ENCODE peak calls at places on chromosomes 6 and 20, in ten cellular contexts. O, V, A, U, S, J, D, H, P and F are unnamed samples.
A peak's percentile ranks its signal among the peaks of the same experiment; 100 is the strongest.

GRCh38 chr6:4573958-4574481 is 202.2 kb upstream of the CDYL start:
- DNase-seq in O (no peak), V (no peak), A (no peak), U (no peak), S (no peak), J (peak; percentile 74), D (no peak), H (no peak), P (no peak), F (no peak)

GRCh38 chr20:33372993-33373441 is 28.3 kb downstream of the CDK5RAP1 start:
- DNase-seq in O (no peak), V (no peak), A (no peak), U (no peak), S (no peak), J (peak; percentile 10), D (peak; percentile 22), H (peak; percentile 24), P (no peak), F (no peak)

GRCh38 chr6:133503330-133503729 is 262.2 kb downstream of the EYA4 start:
- DNase-seq in O (no peak), V (no peak), A (no peak), U (no peak), S (no peak), J (peak; percentile 56), D (no peak), H (no peak), P (no peak), F (no peak)

GRCh38 chr20:57716202-57716601 is 6.4 kb upstream of the PMEPA1 start:
- DNase-seq in O (no peak), V (no peak), A (no peak), U (no peak), S (no peak), J (peak; percentile 91), D (no peak), H (no peak), P (no peak), F (no peak)

GRCh38 chr6:122484760-122485159 is 13.2 kb upstream of the SERINC1 start:
- DNase-seq in O (peak; percentile 11), V (no peak), A (no peak), U (no peak), S (no peak), J (no peak), D (no peak), H (no peak), P (no peak), F (no peak)

GRCh38 chr6:39794231-39794630 is 2.1 kb downstream of the DAAM2 start:
- DNase-seq in O (no peak), V (no peak), A (no peak), U (no peak), S (no peak), J (no peak), D (no peak), H (no peak), P (no peak), F (no peak)

GRCh38 chr6:80094017-80094416 is 12.5 kb upstream of the BCKDHB start:
- DNase-seq in O (peak; percentile 45), V (no peak), A (no peak), U (no peak), S (peak; percentile 33), J (peak; percentile 11), D (no peak), H (no peak), P (no peak), F (no peak)

GRCh38 chr20:46946181-46946624 is 51.6 kb downstream of the EYA2 start:
- DNase-seq in O (no peak), V (no peak), A (no peak), U (no peak), S (no peak), J (no peak), D (no peak), H (no peak), P (no peak), F (no peak)

GRCh38 chr20:17646901-17647301 is 35.1 kb downstream of the RRBP1 start:
- DNase-seq in O (peak; percentile 35), V (peak; percentile 34), A (no peak), U (no peak), S (no peak), J (no peak), D (peak; percentile 29), H (no peak), P (peak; percentile 19), F (peak; percentile 30)

GRCh38 chr6:161117329-161117707 is 125.7 kb downstream of the MAP3K4 start:
- DNase-seq in O (no peak), V (no peak), A (no peak), U (no peak), S (no peak), J (no peak), D (no peak), H (no peak), P (no peak), F (no peak)

DNA sequence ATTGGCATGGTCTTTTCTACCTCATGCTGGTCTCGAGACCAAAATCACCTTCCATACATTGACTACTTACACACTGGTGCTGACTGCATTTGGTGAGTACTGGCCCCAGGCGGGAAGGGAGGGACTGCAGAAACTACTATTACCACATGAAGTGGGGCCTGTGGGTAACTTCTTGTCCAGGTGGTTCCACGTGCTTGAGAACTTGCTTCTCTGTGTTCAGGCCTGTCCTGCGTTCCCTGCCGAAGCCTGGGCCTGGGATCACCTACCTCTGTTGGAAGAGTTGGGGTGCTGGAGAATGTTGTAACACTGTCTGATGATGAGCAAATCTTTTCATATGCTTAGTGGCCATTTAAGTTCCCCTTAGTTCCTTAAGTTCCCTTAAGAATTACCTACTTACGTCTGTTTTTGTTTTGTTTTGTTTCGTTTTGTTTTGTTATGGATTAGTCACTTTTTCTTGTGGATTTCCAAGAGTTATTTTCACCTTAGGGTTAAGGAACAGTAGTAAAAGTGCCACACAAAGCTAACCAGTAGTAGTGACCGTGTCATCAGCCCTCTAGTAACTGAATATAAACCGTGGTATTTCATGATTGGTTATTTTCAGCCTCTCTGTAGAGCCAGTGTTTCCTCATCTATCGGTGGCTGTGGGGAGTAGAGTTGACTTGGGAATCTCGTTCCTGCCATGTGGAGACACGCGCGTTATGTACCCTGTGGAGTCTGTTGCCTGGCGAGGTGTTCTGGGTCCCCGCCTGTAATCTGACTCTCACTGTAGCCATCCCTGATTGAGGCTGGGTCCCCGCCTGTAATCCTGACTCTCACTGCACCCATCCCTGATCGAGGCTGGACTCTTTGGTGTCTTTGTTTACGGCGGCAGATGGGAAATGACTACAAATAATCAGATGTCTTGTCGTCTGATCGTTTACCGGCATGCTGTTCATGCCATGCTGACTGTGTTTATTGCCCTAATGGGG is 154.2 kb downstream of the DTNBP1 start:
- DNase-seq in O (no peak), V (no peak), A (no peak), U (no peak), S (no peak), J (no peak), D (no peak), H (no peak), P (no peak), F (peak; percentile 51)
- H3K36me3 ChIP-seq in O (peaks cover 25% of the 10 kb centered on the region), V (peaks cover 19% of the 10 kb centered on the region), A (peaks cover 67% of the 10 kb centered on the region), U (peaks cover 28% of the 10 kb centered on the region), S (peaks cover 91% of the 10 kb centered on the region), J (peaks cover 8% of the 10 kb centered on the region), D (peaks cover 2% of the 10 kb centered on the region), H (peaks cover 41% of the 10 kb centered on the region), P (no peaks in the 10 kb centered on the region), F (peaks cover 5% of the 10 kb centered on the region)

GRCh38 chr20:14830466-14830865 is 493.1 kb upstream of the FLRT3 start:
- DNase-seq in O (no peak), V (no peak), A (no peak), U (no peak), S (no peak), J (no peak), D (no peak), H (no peak), P (no peak), F (no peak)

GRCh38 chr20:14824996-14825395 is 487.6 kb upstream of the FLRT3 start:
- DNase-seq in O (no peak), V (no peak), A (no peak), U (no peak), S (no peak), J (no peak), D (no peak), H (no peak), P (no peak), F (no peak)

GRCh38 chr20:14828459-14828858 is 491.0 kb upstream of the FLRT3 start:
- DNase-seq in O (no peak), V (no peak), A (no peak), U (no peak), S (no peak), J (no peak), D (no peak), H (no peak), P (no peak), F (no peak)

GRCh38 chr20:14829897-14830296 is 492.5 kb upstream of the FLRT3 start:
- DNase-seq in O (no peak), V (no peak), A (no peak), U (no peak), S (no peak), J (no peak), D (no peak), H (no peak), P (no peak), F (no peak)

GRCh38 chr20:14826926-14827325 is 489.5 kb upstream of the FLRT3 start:
- DNase-seq in O (no peak), V (no peak), A (no peak), U (no peak), S (no peak), J (no peak), D (no peak), H (no peak), P (no peak), F (no peak)
- H3K4me1 ChIP-seq in O (no peaks in the 10 kb centered on the region), V (no peaks in the 10 kb centered on the region), A (no peaks in the 10 kb centered on the region), U (no peaks in the 10 kb centered on the region), S (no peaks in the 10 kb centered on the region), J (no peaks in the 10 kb centered on the region), D (no peaks in the 10 kb centered on the region), H (no peaks in the 10 kb centered on the region), P (no peaks in the 10 kb centered on the region), F (no peaks in the 10 kb centered on the region)

DNA sequence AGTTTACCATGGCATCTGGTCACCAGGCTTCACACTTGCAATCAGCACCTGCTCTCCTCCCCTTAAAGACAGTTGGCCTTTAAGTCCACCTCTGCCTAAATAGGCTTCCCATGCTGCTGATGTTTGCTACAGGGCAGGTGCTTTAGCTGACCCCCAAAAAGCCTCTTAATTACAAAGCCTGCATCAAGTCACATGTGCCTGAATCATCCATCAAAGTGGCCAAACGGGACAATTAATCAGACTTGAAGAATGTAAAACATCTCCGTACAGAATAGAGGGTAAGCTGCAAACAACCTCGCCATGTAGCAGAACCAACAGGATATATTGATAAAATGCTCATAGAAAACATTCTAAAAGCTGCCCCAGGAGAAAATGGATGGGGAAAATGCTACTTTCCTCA is 7.4 kb downstream of the LY86 start:
- DNase-seq in O (no peak), V (no peak), A (no peak), U (no peak), S (no peak), J (no peak), D (no peak), H (no peak), P (no peak), F (no peak)
- H3K4me3 ChIP-seq in O (no peak overlapping the region), V (no peak overlapping the region), A (no peak overlapping the region), U (no peak overlapping the region), S (no peak overlapping the region), J (no peak overlapping the region), D (no peak overlapping the region), H (no peak overlapping the region), P (no peak overlapping the region), F (no peak overlapping the region)

DNA sequence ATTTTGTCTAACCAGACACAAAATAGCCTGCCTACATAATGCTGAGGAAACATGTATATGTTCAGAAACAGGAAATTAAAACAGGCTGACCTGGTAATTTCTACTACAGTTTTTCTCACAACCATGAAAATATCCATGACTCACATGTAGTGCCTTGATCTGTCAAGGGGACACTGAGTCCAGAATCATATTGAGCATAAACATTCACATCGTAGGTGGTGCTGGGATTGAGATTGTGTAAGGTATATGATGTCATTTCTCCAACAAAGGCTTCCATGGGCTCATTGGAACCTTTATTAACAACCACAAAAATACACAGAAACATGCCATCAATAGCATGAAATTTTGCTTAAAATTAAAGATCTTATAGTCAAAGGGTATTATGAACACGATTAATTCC is 80.9 kb downstream of the COL12A1 start:
- DNase-seq in O (no peak), V (no peak), A (no peak), U (no peak), S (no peak), J (no peak), D (no peak), H (no peak), P (no peak), F (no peak)
- H3K36me3 ChIP-seq in O (no peaks in the 10 kb centered on the region), V (no peaks in the 10 kb centered on the region), A (peaks cover 81% of the 10 kb centered on the region), U (no peaks in the 10 kb centered on the region), S (no peaks in the 10 kb centered on the region), J (peaks cover 35% of the 10 kb centered on the region), D (no peaks in the 10 kb centered on the region), H (no peaks in the 10 kb centered on the region), P (no peaks in the 10 kb centered on the region), F (no peaks in the 10 kb centered on the region)